ENCODE peak calls at places on chromosomes 7 and 10, in six cellular contexts. One of them, this sample, is unnamed.
A peak's percentile ranks its signal among the peaks of the same experiment; 100 is the strongest.

GRCh38 chr7:3300221-3300650 is 816 bp upstream of the SDK1 start:
- DNase-seq in mesenchymal stem cell: peak; percentile 67
- DNase-seq in H1: peak; percentile 58
- DNase-seq in IMR-90: peak; percentile 15
- DNase-seq in H9: peak; percentile 54
- DNase-seq in neuronal stem cell: peak; percentile 11
- DNase-seq in this sample: peak; percentile 66

GRCh38 chr7:105650382-105650729 is 69.1 kb upstream of the EFCAB10 start:
- DNase-seq in H1: no peak
- DNase-seq in neuronal stem cell: no peak
- DNase-seq in mesenchymal stem cell: no peak
- DNase-seq in IMR-90: no peak
- DNase-seq in H9: no peak
- DNase-seq in this sample: no peak

GRCh38 chr10:79942261-79943185 is 6.4 kb downstream of the SFTPD start:
- DNase-seq in mesenchymal stem cell: no peak
- DNase-seq in IMR-90: no peak
- DNase-seq in neuronal stem cell: no peak
- DNase-seq in H1: peak; percentile 35
- DNase-seq in H9: no peak
- DNase-seq in this sample: no peak

GRCh38 chr10:118914626-118915025 is 114.9 kb upstream of the NANOS1 start:
- DNase-seq in IMR-90: no peak
- DNase-seq in neuronal stem cell: no peak
- DNase-seq in H9: no peak
- DNase-seq in H1: no peak
- DNase-seq in mesenchymal stem cell: no peak
- DNase-seq in this sample: peak; percentile 8

GRCh38 chr10:24723788-24724380 is at the start of gene ARHGAP21:
- DNase-seq in IMR-90: peak; percentile 68
- DNase-seq in mesenchymal stem cell: peak; percentile 84
- DNase-seq in H9: peak; percentile 61
- DNase-seq in H1: peak; percentile 78
- DNase-seq in neuronal stem cell: peak; percentile 55
- DNase-seq in this sample: peak; percentile 82

GRCh38 chr7:132703742-132704141 is 127.5 kb upstream of the PLXNA4 start:
- DNase-seq in neuronal stem cell: no peak
- DNase-seq in H1: no peak
- DNase-seq in IMR-90: no peak
- DNase-seq in mesenchymal stem cell: no peak
- DNase-seq in H9: peak; percentile 56
- DNase-seq in this sample: peak; percentile 33

GRCh38 chr7:45582136-45582742 is 8.1 kb downstream of the ADCY1 start:
- DNase-seq in IMR-90: no peak
- DNase-seq in H9: no peak
- DNase-seq in neuronal stem cell: no peak
- DNase-seq in mesenchymal stem cell: no peak
- DNase-seq in H1: no peak
- DNase-seq in this sample: no peak

GRCh38 chr7:1510780-1511154 is 6.6 kb upstream of the INTS1 start:
- DNase-seq in mesenchymal stem cell: no peak
- DNase-seq in neuronal stem cell: no peak
- DNase-seq in IMR-90: no peak
- DNase-seq in H1: no peak
- DNase-seq in H9: no peak
- DNase-seq in this sample: no peak

GRCh38 chr7:76505168-76506080 is 4.9 kb upstream of the UPK3B start:
- DNase-seq in mesenchymal stem cell: no peak
- DNase-seq in H9: peak; percentile 23
- DNase-seq in IMR-90: no peak
- DNase-seq in H1: no peak
- DNase-seq in neuronal stem cell: no peak
- DNase-seq in this sample: no peak

GRCh38 chr7:40311307-40311706 is 176.5 kb downstream of the SUGCT start:
- DNase-seq in H1: no peak
- DNase-seq in IMR-90: no peak
- DNase-seq in mesenchymal stem cell: no peak
- DNase-seq in neuronal stem cell: no peak
- DNase-seq in H9: no peak
- DNase-seq in this sample: no peak

GRCh38 chr7:75039166-75039565 is 34.4 kb downstream of the RCC1L start:
- DNase-seq in H9: no peak
- DNase-seq in IMR-90: peak; percentile 24
- DNase-seq in H1: no peak
- DNase-seq in mesenchymal stem cell: no peak
- DNase-seq in neuronal stem cell: no peak
- DNase-seq in this sample: no peak

DNA sequence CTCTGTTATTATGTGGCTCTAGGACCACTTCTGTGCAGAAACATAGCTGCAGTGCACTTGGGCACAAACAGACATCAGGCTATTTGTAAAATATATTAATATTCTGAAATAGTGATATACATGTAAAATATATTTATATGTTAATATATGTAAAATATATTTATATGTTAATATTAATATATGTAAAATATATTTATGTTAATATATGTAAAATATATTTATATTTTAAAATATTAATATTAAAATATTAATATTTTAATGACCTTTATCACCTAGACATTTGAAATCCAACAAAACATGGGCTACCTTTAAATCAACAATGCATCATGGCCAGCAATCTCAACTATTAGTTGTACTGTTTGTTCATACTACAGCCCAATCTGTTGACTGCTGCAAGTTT is 347.2 kb downstream of the CALN1 start:
- DNase-seq in H9: no peak
- DNase-seq in IMR-90: no peak
- DNase-seq in neuronal stem cell: no peak
- DNase-seq in mesenchymal stem cell: no peak
- DNase-seq in H1: no peak
- DNase-seq in this sample: no peak
- H2BK15ac ChIP-seq in H9: no peak overlapping the region
- H2BK15ac ChIP-seq in IMR-90: no peak overlapping the region
- H2BK15ac ChIP-seq in neuronal stem cell: no peak overlapping the region
- H2BK15ac ChIP-seq in mesenchymal stem cell: no peak overlapping the region
- H2BK15ac ChIP-seq in H1: no peak overlapping the region
- H2BK15ac ChIP-seq in this sample: no peak overlapping the region

DNA sequence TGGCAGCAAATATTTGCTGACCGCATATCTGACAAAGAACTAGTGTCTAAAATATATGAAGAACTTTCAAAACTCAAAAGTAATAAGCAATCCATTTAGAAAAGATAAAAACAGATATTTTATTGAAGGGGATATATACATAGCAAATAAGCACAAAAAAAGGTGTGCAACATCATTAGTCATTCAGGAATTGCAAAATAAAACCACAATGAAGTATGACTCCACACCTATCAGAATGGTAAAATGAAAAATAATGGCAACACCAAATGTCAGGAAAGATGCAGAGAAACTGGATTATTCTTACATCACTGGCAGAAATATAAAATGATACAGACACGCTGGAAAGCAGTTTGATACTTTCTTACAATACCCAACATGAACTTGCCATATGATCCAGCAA is 645.7 kb downstream of the GRID1 start:
- DNase-seq in H9: no peak
- DNase-seq in H1: no peak
- DNase-seq in mesenchymal stem cell: no peak
- DNase-seq in neuronal stem cell: no peak
- DNase-seq in IMR-90: no peak
- DNase-seq in this sample: no peak
- H2BK5ac ChIP-seq in H9: no peak overlapping the region
- H2BK5ac ChIP-seq in H1: no peak overlapping the region
- H2BK5ac ChIP-seq in mesenchymal stem cell: no peak overlapping the region
- H2BK5ac ChIP-seq in neuronal stem cell: no peak overlapping the region
- H2BK5ac ChIP-seq in IMR-90: no peak overlapping the region
- H2BK5ac ChIP-seq in this sample: no peak overlapping the region

GRCh38 chr10:5216801-5217200 is 20.2 kb downstream of the AKR1C4 start:
- DNase-seq in neuronal stem cell: no peak
- DNase-seq in mesenchymal stem cell: peak; percentile 1
- DNase-seq in H9: no peak
- DNase-seq in IMR-90: no peak
- DNase-seq in H1: no peak
- DNase-seq in this sample: no peak

DNA sequence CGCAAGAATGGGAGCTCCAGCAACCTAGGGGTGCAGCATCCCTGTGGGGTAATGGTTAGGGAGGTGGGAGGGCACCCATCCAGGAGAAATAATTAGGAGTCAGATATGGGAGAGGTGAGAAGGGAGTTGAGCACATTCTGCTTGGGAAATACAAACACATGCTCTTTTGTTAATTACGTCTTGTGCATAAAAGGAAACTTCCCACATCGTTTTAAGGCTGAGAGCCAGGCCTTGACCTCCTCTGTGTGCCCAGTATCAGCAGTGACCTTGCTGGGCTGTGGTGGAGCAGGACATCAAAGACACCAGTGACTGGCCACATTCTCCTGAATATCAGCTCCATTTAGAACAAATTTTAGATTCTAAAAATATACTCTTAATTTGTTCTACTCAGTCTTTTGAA is 22.6 kb downstream of the AKR1C4 start:
- DNase-seq in mesenchymal stem cell: no peak
- DNase-seq in H1: no peak
- DNase-seq in neuronal stem cell: no peak
- DNase-seq in IMR-90: no peak
- DNase-seq in H9: no peak
- DNase-seq in this sample: no peak
- H2BK15ac ChIP-seq in mesenchymal stem cell: no peak overlapping the region
- H2BK15ac ChIP-seq in H1: no peak overlapping the region
- H2BK15ac ChIP-seq in neuronal stem cell: no peak overlapping the region
- H2BK15ac ChIP-seq in IMR-90: no peak overlapping the region
- H2BK15ac ChIP-seq in H9: no peak overlapping the region
- H2BK15ac ChIP-seq in this sample: no peak overlapping the region

DNA sequence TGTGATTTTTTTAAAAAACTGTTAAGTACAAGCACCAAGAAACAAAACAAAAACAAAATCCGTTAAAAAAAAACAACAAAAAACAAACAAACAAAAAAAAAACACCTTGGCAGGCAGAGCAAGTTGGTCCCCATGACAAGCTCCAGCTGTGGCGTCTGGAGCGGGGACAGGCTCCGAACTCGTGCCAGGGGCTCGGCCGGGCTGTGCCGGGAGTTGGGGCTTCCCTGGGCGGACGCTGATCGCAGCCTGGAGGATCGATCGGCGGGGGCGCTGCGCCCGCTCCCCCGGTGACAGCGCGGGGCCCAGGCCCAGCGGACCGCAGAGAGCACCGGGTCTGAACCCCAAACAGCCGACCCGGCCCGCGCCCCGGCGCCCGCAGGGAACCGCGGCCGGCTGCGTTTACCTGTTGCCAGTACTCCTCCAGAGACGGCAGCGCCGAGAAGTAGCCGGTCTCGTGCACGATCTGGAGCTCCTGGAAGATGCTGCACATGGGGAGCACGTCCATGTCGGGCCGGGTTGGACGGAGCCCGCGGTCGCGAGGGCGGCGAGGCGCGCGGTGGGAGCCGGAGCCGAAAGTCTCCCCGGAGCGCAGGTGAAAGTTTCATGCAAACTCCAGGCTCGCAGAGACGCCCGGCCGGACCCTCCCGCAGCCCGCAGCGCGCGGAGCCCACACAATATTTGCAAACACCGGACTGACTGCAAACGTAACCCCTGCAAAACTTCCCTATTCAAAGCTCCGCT is at the start of gene KLF6:
- DNase-seq in H1: peak; percentile 70
- DNase-seq in mesenchymal stem cell: no peak
- DNase-seq in IMR-90: peak; percentile 28
- DNase-seq in H9: no peak
- DNase-seq in neuronal stem cell: no peak
- DNase-seq in this sample: peak; percentile 44
- H2BK5ac ChIP-seq in H1: peak within 1 kb of the TSS; percentile 93
- H2BK5ac ChIP-seq in mesenchymal stem cell: peak within 1 kb of the TSS; percentile 96
- H2BK5ac ChIP-seq in IMR-90: peak within 1 kb of the TSS; percentile 97
- H2BK5ac ChIP-seq in H9: no peak within 1 kb of the TSS
- H2BK5ac ChIP-seq in neuronal stem cell: peak within 1 kb of the TSS; percentile 96
- H2BK5ac ChIP-seq in this sample: peak within 1 kb of the TSS; percentile 99

GRCh38 chr7:42877852-42878251 is 34.0 kb downstream of the C7orf25 start:
- DNase-seq in H9: no peak
- DNase-seq in H1: no peak
- DNase-seq in IMR-90: no peak
- DNase-seq in mesenchymal stem cell: no peak
- DNase-seq in neuronal stem cell: no peak
- DNase-seq in this sample: no peak

GRCh38 chr7:42883950-42884349 is 27.9 kb downstream of the C7orf25 start:
- DNase-seq in neuronal stem cell: no peak
- DNase-seq in IMR-90: peak; percentile 22
- DNase-seq in H9: peak; percentile 57
- DNase-seq in H1: no peak
- DNase-seq in mesenchymal stem cell: no peak
- DNase-seq in this sample: peak; percentile 47

GRCh38 chr7:42880392-42880791 is 31.5 kb downstream of the C7orf25 start:
- DNase-seq in neuronal stem cell: no peak
- DNase-seq in H9: no peak
- DNase-seq in H1: no peak
- DNase-seq in IMR-90: no peak
- DNase-seq in mesenchymal stem cell: no peak
- DNase-seq in this sample: no peak

GRCh38 chr7:42876182-42877068 is 35.4 kb downstream of the C7orf25 start:
- DNase-seq in H9: peak; percentile 72
- DNase-seq in IMR-90: peak; percentile 51
- DNase-seq in mesenchymal stem cell: peak; percentile 68
- DNase-seq in neuronal stem cell: peak; percentile 46
- DNase-seq in H1: no peak
- DNase-seq in this sample: peak; percentile 72

DNA sequence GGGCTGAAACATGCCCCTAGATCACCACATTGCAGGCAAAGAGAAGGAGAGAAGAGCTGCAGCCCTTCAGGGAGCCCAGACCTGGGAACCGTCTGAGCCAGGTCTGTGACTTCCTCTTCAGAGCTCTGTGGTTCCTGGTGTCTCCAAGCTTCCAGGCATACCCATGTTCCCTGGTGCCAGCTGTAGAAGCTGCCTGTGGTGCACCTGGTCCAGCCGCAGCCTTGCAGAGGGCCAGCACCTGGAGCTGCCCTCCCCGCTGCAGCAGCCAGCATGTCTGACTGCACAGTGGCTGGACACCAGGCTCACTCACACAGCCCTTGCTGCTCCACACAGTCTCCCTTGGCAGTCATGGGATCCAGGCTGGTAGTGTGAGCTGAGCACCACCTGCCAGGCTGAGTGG is 33.6 kb downstream of the C7orf25 start:
- DNase-seq in neuronal stem cell: no peak
- DNase-seq in mesenchymal stem cell: no peak
- DNase-seq in H9: no peak
- DNase-seq in H1: no peak
- DNase-seq in IMR-90: no peak
- DNase-seq in this sample: no peak
- H2BK15ac ChIP-seq in neuronal stem cell: no peak overlapping the region
- H2BK15ac ChIP-seq in mesenchymal stem cell: no peak overlapping the region
- H2BK15ac ChIP-seq in H9: no peak overlapping the region
- H2BK15ac ChIP-seq in H1: peak overlapping the region; percentile 40
- H2BK15ac ChIP-seq in IMR-90: no peak overlapping the region
- H2BK15ac ChIP-seq in this sample: no peak overlapping the region